ENCODE peak calls at places on chromosomes 1 and 21, in six cellular contexts. O is tibial artery; X is BE2C; N is effector memory CD4-positive, alpha-beta T cell; H is MG63; D is tibial nerve. V is an unnamed sample. For H3K36me3 and H3K9me3, the result is how much of the 10 kb centered on the place peaks cover.

GRCh38 chr1:200181861-200182260 is 154.4 kb downstream of the NR5A2 start:
- DNase-seq in O (no peak), X (no peak), N (no peak), H (no peak), D (no peak), V (no peak)

GRCh38 chr1:91273875-91274274 is 130.8 kb downstream of the HFM1 start:
- DNase-seq in O (no peak), X (no peak), N (no peak), H (no peak), D (no peak), V (no peak)

GRCh38 chr1:201375169-201375568 is 2.3 kb downstream of the TNNT2 start:
- DNase-seq in O (no peak), X (no peak), N (no peak), H (no peak), D (no peak), V (peak)

GRCh38 chr1:94237291-94238226 is at the start of gene ARHGAP29:
- DNase-seq in O (peak), X (peak), N (no peak), H (peak), D (peak), V (peak)

GRCh38 chr21:14482165-14482564 is 64.0 kb downstream of the SAMSN1 start:
- DNase-seq in O (no peak), X (no peak), N (peak), H (no peak), D (peak), V (no peak)

GRCh38 chr1:18385239-18385790 is 95.4 kb upstream of the KLHDC7A start:
- DNase-seq in O (no peak), X (peak), N (no peak), H (peak), D (no peak), V (peak)

GRCh38 chr1:240500681-240501080 is 111.3 kb downstream of the GREM2 start:
- DNase-seq in O (no peak), X (no peak), N (no peak), H (no peak), D (no peak), V (no peak)

GRCh38 chr1:48215222-48215621 is 7.3 kb upstream of the SLC5A9 start:
- DNase-seq in O (no peak), X (no peak), N (no peak), H (no peak), D (no peak), V (no peak)

GRCh38 chr1:183873642-183874041 is 68.7 kb downstream of the RGL1 start:
- DNase-seq in O (no peak), X (no peak), N (no peak), H (no peak), D (no peak), V (no peak)

GRCh38 chr1:156320560-156320959 is 17.5 kb downstream of the CCT3 start:
- DNase-seq in O (no peak), X (no peak), N (no peak), H (no peak), D (no peak), V (no peak)

GRCh38 chr1:228827026-228827425 is 91.7 kb downstream of the RHOU start:
- DNase-seq in O (no peak), X (no peak), N (no peak), H (no peak), D (peak), V (no peak)

GRCh38 chr1:222307621-222308020 is 240.3 kb downstream of the HHIPL2 start:
- DNase-seq in O (no peak), X (no peak), N (no peak), H (no peak), D (no peak), V (no peak)

GRCh38 chr1:35577071-35577998 is 4.2 kb downstream of the TFAP2E start:
- DNase-seq in O (no peak), X (no peak), N (peak), H (no peak), D (peak), V (no peak)

GRCh38 chr1:207355060-207355459 is 33.6 kb downstream of the CD55 start:
- DNase-seq in O (no peak), X (no peak), N (no peak), H (no peak), D (no peak), V (no peak)

GRCh38 chr1:10025354-10025753 is 7.4 kb upstream of the UBE4B start:
- DNase-seq in O (no peak), X (no peak), N (no peak), H (no peak), D (no peak), V (no peak)

GRCh38 chr1:115678141-115678540 is 36.4 kb downstream of the VANGL1 start:
- DNase-seq in O (no peak), X (no peak), N (no peak), H (no peak), D (no peak), V (no peak)

GRCh38 chr1:56099766-56100165 is 479.6 kb downstream of the PLPP3 start:
- DNase-seq in O (no peak), X (no peak), N (no peak), H (no peak), D (no peak), V (no peak)

GRCh38 chr1:242523968-242524570 is 428 bp downstream of the PLD5 start:
- DNase-seq in O (peak), X (peak), N (no peak), H (peak), D (no peak), V (peak)

GRCh38 chr21:16468191-16468590 is 738.4 kb downstream of the USP25 start:
- DNase-seq in O (no peak), X (no peak), N (no peak), H (no peak), D (no peak), V (no peak)

GRCh38 chr1:68328485-68328884 is 96.2 kb upstream of the WLS start:
- DNase-seq in O (no peak), X (no peak), N (no peak), H (no peak), D (no peak), V (no peak)

GRCh38 chr1:187157552-187157951 is 328.8 kb downstream of the PLA2G4A start:
- DNase-seq in O (no peak), X (no peak), N (no peak), H (no peak), D (no peak), V (no peak)

GRCh38 chr21:32423320-32423719 is 10.8 kb downstream of the EVA1C start:
- DNase-seq in O (no peak), X (no peak), N (no peak), H (peak), D (no peak), V (no peak)

GRCh38 chr21:15212214-15212613 is 147.4 kb upstream of the NRIP1 start:
- DNase-seq in O (no peak), X (no peak), N (no peak), H (no peak), D (no peak), V (no peak)

GRCh38 chr1:108590947-108591346 is 31.0 kb downstream of the EEIG2 start:
- DNase-seq in O (no peak), X (no peak), N (no peak), H (peak), D (no peak), V (no peak)

GRCh38 chr1:174413632-174414031 is 34.1 kb upstream of the GPR52 start:
- DNase-seq in O (no peak), X (peak), N (no peak), H (no peak), D (no peak), V (no peak)

GRCh38 chr1:235250430-235250829 is 77.5 kb downstream of the ARID4B start:
- DNase-seq in O (no peak), X (no peak), N (no peak), H (no peak), D (no peak), V (no peak)

GRCh38 chr1:206557636-206558473 is 50.5 kb downstream of the RASSF5 start:
- DNase-seq in O (no peak), X (no peak), N (peak), H (no peak), D (no peak), V (no peak)

GRCh38 chr1:219379691-219380090 is 206.0 kb downstream of the LYPLAL1 start:
- DNase-seq in O (no peak), X (no peak), N (no peak), H (no peak), D (no peak), V (no peak)

GRCh38 chr1:51570063-51570720 is 46.7 kb upstream of the OSBPL9 start:
- DNase-seq in O (no peak), X (no peak), N (no peak), H (no peak), D (no peak), V (no peak)

GRCh38 chr1:224850446-224850845 is 79.0 kb upstream of the DNAH14 start:
- DNase-seq in O (no peak), X (no peak), N (no peak), H (no peak), D (no peak), V (no peak)

GRCh38 chr21:31874817-31875216 is 2.0 kb downstream of the HUNK start:
- DNase-seq in O (no peak), X (no peak), N (no peak), H (peak), D (no peak), V (peak)

GRCh38 chr1:26792924-26793323 is 5.2 kb downstream of the PIGV start:
- DNase-seq in O (no peak), X (no peak), N (no peak), H (no peak), D (no peak), V (no peak)

GRCh38 chr1:228861830-228862176 is 126.5 kb downstream of the RHOU start:
- DNase-seq in O (no peak), X (no peak), N (no peak), H (no peak), D (no peak), V (no peak)

GRCh38 chr1:64854674-64855073 is 109.8 kb downstream of the RAVER2 start:
- DNase-seq in O (no peak), X (no peak), N (no peak), H (no peak), D (no peak), V (no peak)

GRCh38 chr1:64848812-64849211 is 103.9 kb downstream of the RAVER2 start:
- DNase-seq in O (no peak), X (no peak), N (no peak), H (no peak), D (no peak), V (no peak)

GRCh38 chr1:64849942-64850341 is 105.1 kb downstream of the RAVER2 start:
- DNase-seq in O (no peak), X (no peak), N (no peak), H (no peak), D (no peak), V (no peak)

GRCh38 chr1:64850846-64851245 is 106.0 kb downstream of the RAVER2 start:
- DNase-seq in O (no peak), X (no peak), N (no peak), H (no peak), D (no peak), V (no peak)

GRCh38 chr1:64851664-64852063 is 106.8 kb downstream of the RAVER2 start:
- DNase-seq in O (no peak), X (no peak), N (no peak), H (no peak), D (no peak), V (no peak)
- H3K36me3 ChIP-seq in O (half or more), X (under half), N (half or more), H (under half), D (under half), V (under half)

GRCh38 chr21:43198376-43198775 is 29.6 kb downstream of the CRYAA start:
- DNase-seq in O (no peak), X (no peak), N (no peak), H (no peak), D (no peak), V (no peak)
- H3K9me3 ChIP-seq in O (under half), X (under half), N (under half), H (under half), D (under half), V (under half)

GRCh38 chr1:31762323-31762722 is 1.8 kb downstream of the ADGRB2 start:
- DNase-seq in O (no peak), X (no peak), N (no peak), H (no peak), D (no peak), V (no peak)
- H3K4me3 ChIP-seq in O (no peak), X (peak), N (peak), H (peak), D (no peak), V (peak)

DNA sequence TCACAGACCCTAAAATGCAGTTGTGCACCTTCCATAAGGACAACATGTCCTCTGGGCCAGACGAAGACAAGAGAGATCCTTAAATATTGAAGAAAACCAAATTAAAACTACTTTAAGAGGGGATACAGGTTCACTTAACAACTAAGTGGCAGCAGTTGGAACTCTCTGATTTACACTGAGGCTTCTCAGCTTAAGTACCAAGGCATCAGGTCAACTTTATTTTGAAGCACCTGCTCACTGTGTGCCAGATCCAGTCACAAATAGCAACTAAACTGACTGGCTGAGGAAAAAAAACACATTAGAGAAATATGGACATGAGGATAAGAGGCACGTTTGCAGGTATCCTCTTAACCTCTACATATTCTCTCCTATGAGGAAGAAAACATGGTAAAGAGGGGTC is 33.2 kb downstream of the SLC35D1 start:
- DNase-seq in O (no peak), X (no peak), N (no peak), H (no peak), D (no peak), V (no peak)
- H3K36me3 ChIP-seq in O (under half), X (under half), N (under half), H (under half), D (under half), V (under half)

DNA sequence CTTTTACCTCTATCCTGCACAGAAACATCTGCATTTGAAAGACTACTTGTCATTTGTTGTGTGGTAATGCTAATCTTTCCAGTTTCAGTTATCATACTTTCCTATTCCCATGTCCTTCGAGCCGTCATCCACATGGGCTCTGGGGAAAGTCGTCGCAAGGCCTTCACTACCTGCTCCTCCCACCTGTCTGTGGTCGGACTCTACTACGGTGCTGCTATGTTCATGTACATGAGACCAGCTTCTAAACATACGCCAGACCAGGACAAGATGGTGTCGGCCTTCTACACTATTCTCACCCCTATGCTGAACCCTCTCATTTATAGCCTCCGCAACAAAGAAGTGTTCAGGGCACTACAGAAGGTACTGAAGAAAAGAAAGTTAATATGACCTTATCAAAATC is 8.3 kb downstream of the OR2M4 start:
- DNase-seq in O (no peak), X (no peak), N (no peak), H (no peak), D (no peak), V (no peak)
- H3K9me3 ChIP-seq in O (under half), X (under half), N (under half), H (under half), D (under half), V (under half)

DNA sequence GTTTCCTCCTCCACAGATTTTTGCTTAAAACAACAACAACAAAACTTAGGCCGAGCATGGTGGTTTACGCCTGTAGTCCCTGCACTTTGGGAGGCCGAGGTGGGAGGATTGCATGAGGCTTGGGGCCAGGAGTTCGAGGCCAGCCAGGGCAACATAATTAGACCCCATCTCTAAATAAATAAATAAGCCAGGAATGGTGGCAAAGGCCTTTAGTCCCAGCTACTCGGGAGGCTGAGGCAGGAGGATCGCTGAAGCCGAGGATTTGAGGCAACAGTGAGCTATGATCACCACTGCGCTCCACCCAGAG is 1.3 kb upstream of the HP1BP3 start:
- DNase-seq in O (no peak), X (no peak), N (no peak), H (no peak), D (no peak), V (no peak)
- H3K4me3 ChIP-seq in O (no peak), X (no peak), N (no peak), H (peak), D (no peak), V (peak)

GRCh38 chr1:65045022-65045786 is 78.9 kb upstream of the JAK1 start:
- DNase-seq in O (no peak), X (no peak), N (no peak), H (no peak), D (no peak), V (no peak)
- H3K36me3 ChIP-seq in O (under half), X (under half), N (under half), H (under half), D (under half), V (under half)

GRCh38 chr1:248800459-248800858 is 25.3 kb downstream of the SH3BP5L start:
- DNase-seq in O (no peak), X (no peak), N (no peak), H (no peak), D (no peak), V (no peak)
- H3K9me3 ChIP-seq in O (under half), X (under half), N (under half), H (under half), D (under half), V (under half)

GRCh38 chr1:150281221-150281757 is 1.1 kb upstream of the CIART start:
- DNase-seq in O (peak), X (peak), N (peak), H (peak), D (peak), V (peak)

GRCh38 chr1:150280138-150280707 is 2.1 kb upstream of the CIART start:
- DNase-seq in O (peak), X (no peak), N (no peak), H (no peak), D (no peak), V (no peak)

GRCh38 chr1:150281758-150282557 is at the start of gene CIART:
- DNase-seq in O (peak), X (peak), N (peak), H (peak), D (peak), V (peak)

GRCh38 chr1:150282558-150282958 is 204 bp downstream of the CIART start:
- DNase-seq in O (no peak), X (no peak), N (no peak), H (no peak), D (no peak), V (no peak)

DNA sequence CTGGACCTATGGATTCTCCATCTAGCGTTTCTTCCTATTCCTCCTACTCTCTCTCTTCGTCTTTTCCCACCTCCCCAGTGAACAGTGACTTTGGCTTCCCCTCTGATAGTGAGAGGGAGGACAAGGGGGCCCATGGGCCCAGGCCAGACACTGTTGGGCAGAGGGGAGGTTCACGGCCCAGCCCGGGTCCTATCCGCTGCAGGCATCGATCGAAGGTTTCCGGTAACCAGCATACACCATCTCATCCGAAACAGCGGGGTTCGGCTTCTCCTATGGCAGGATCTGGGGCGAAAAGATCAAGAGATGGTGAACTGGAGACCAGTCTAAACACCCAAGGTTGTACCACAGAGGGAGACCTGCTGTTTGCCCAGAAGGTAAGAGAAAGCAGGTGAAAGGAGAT is 906 bp downstream of the CIART start:
- DNase-seq in O (peak), X (no peak), N (no peak), H (no peak), D (no peak), V (no peak)
- H3K4me3 ChIP-seq in O (peak), X (no peak), N (no peak), H (no peak), D (no peak), V (peak)

DNA sequence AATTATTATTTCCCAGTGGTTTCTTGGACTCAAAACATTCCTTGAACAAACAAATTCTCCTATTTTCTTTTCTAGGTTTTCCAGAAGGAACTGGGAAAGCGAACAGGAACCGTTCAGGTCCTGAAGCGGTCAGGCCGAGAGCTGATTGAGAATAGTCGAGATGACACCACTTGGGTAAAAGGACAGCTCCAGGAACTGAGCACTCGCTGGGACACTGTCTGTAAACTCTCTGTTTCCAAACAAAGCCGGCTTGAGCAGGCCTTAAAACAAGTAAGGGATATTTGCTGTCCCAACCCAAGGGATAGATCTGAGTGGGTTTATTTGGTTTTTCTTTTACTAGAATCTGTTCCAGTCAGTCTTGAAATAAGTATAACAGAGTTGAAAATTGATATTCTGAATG is 39.4 kb upstream of the BMP8A start:
- DNase-seq in O (no peak), X (no peak), N (no peak), H (no peak), D (no peak), V (no peak)
- H3K36me3 ChIP-seq in O (half or more), X (under half), N (half or more), H (half or more), D (under half), V (half or more)

V was measured in WERI-Rb-1.